ENCODE peak calls at places on chromosome 6, in six cellular contexts. One of them, this sample, is unnamed.

GRCh38 chr6:13877116-13877515 is 47.6 kb upstream of the RNF182 start:
- DNase-seq in NCI-H748 treated with DMSO at 0.1 percent for 48 hours: no peak
- DNase-seq in activated CD4-positive, alpha-beta T cell treated with anti-CD3 and anti-CD28 coated beads, Interleukin-2, amount 50 U/mL, for 1 hour: no peak
- DNase-seq in AG09319: no peak
- DNase-seq in fibroblast of the conjunctiva: no peak
- DNase-seq in A549: no peak
- DNase-seq in this sample: no peak

GRCh38 chr6:79525272-79526100 is 11.7 kb downstream of the LCA5 start:
- DNase-seq in fibroblast of the conjunctiva: no peak
- DNase-seq in AG09319: no peak
- DNase-seq in activated CD4-positive, alpha-beta T cell treated with anti-CD3 and anti-CD28 coated beads, Interleukin-2, amount 50 U/mL, for 1 hour: no peak
- DNase-seq in NCI-H748 treated with DMSO at 0.1 percent for 48 hours: no peak
- DNase-seq in A549: no peak
- DNase-seq in this sample: no peak

GRCh38 chr6:62516287-62517152 is 230.5 kb upstream of the KHDRBS2 start:
- DNase-seq in fibroblast of the conjunctiva: no peak
- DNase-seq in activated CD4-positive, alpha-beta T cell treated with anti-CD3 and anti-CD28 coated beads, Interleukin-2, amount 50 U/mL, for 1 hour: no peak
- DNase-seq in A549: no peak
- DNase-seq in NCI-H748 treated with DMSO at 0.1 percent for 48 hours: no peak
- DNase-seq in AG09319: no peak
- DNase-seq in this sample: no peak

GRCh38 chr6:114342826-114343781 is at the start of gene HS3ST5:
- DNase-seq in NCI-H748 treated with DMSO at 0.1 percent for 48 hours: peak; percentile 64
- DNase-seq in A549: peak; percentile 17
- DNase-seq in fibroblast of the conjunctiva: peak; percentile 5
- DNase-seq in activated CD4-positive, alpha-beta T cell treated with anti-CD3 and anti-CD28 coated beads, Interleukin-2, amount 50 U/mL, for 1 hour: no peak
- DNase-seq in AG09319: no peak
- DNase-seq in this sample: no peak

GRCh38 chr6:163529605-163530004 is 115.1 kb downstream of the QKI start:
- DNase-seq in A549: peak; percentile 7
- DNase-seq in activated CD4-positive, alpha-beta T cell treated with anti-CD3 and anti-CD28 coated beads, Interleukin-2, amount 50 U/mL, for 1 hour: no peak
- DNase-seq in NCI-H748 treated with DMSO at 0.1 percent for 48 hours: no peak
- DNase-seq in AG09319: peak; percentile 32
- DNase-seq in fibroblast of the conjunctiva: peak; percentile 62
- DNase-seq in this sample: no peak

GRCh38 chr6:25769983-25770382 is 15.4 kb downstream of the SLC17A4 start:
- DNase-seq in activated CD4-positive, alpha-beta T cell treated with anti-CD3 and anti-CD28 coated beads, Interleukin-2, amount 50 U/mL, for 1 hour: no peak
- DNase-seq in fibroblast of the conjunctiva: no peak
- DNase-seq in NCI-H748 treated with DMSO at 0.1 percent for 48 hours: no peak
- DNase-seq in AG09319: no peak
- DNase-seq in A549: no peak
- DNase-seq in this sample: no peak

GRCh38 chr6:120211955-120212792 is 862.6 kb upstream of the MAN1A1 start:
- DNase-seq in NCI-H748 treated with DMSO at 0.1 percent for 48 hours: no peak
- DNase-seq in AG09319: no peak
- DNase-seq in A549: no peak
- DNase-seq in fibroblast of the conjunctiva: no peak
- DNase-seq in activated CD4-positive, alpha-beta T cell treated with anti-CD3 and anti-CD28 coated beads, Interleukin-2, amount 50 U/mL, for 1 hour: no peak
- DNase-seq in this sample: no peak

GRCh38 chr6:142907017-142907470 is 37.9 kb downstream of the HIVEP2 start:
- DNase-seq in NCI-H748 treated with DMSO at 0.1 percent for 48 hours: no peak
- DNase-seq in AG09319: no peak
- DNase-seq in fibroblast of the conjunctiva: no peak
- DNase-seq in A549: no peak
- DNase-seq in activated CD4-positive, alpha-beta T cell treated with anti-CD3 and anti-CD28 coated beads, Interleukin-2, amount 50 U/mL, for 1 hour: no peak
- DNase-seq in this sample: no peak

GRCh38 chr6:5905431-5906339 is 101.0 kb downstream of the NRN1 start:
- DNase-seq in activated CD4-positive, alpha-beta T cell treated with anti-CD3 and anti-CD28 coated beads, Interleukin-2, amount 50 U/mL, for 1 hour: no peak
- DNase-seq in NCI-H748 treated with DMSO at 0.1 percent for 48 hours: no peak
- DNase-seq in fibroblast of the conjunctiva: peak; percentile 76
- DNase-seq in A549: no peak
- DNase-seq in AG09319: peak; percentile 73
- DNase-seq in this sample: no peak

GRCh38 chr6:26224940-26225847 is 138.0 kb downstream of the HFE start:
- DNase-seq in NCI-H748 treated with DMSO at 0.1 percent for 48 hours: peak; percentile 99
- DNase-seq in fibroblast of the conjunctiva: peak; percentile 96
- DNase-seq in activated CD4-positive, alpha-beta T cell treated with anti-CD3 and anti-CD28 coated beads, Interleukin-2, amount 50 U/mL, for 1 hour: no peak
- DNase-seq in A549: no peak
- DNase-seq in AG09319: no peak
- DNase-seq in this sample: no peak

GRCh38 chr6:26401987-26402658 is at the start of gene BTN3A1:
- DNase-seq in activated CD4-positive, alpha-beta T cell treated with anti-CD3 and anti-CD28 coated beads, Interleukin-2, amount 50 U/mL, for 1 hour: peak; percentile 45
- DNase-seq in NCI-H748 treated with DMSO at 0.1 percent for 48 hours: peak; percentile 81
- DNase-seq in A549: peak; percentile 66
- DNase-seq in fibroblast of the conjunctiva: peak; percentile 42
- DNase-seq in AG09319: peak; percentile 22
- DNase-seq in this sample: no peak

GRCh38 chr6:11198663-11199603 is 33.5 kb downstream of the NEDD9 start:
- DNase-seq in activated CD4-positive, alpha-beta T cell treated with anti-CD3 and anti-CD28 coated beads, Interleukin-2, amount 50 U/mL, for 1 hour: peak; percentile 9
- DNase-seq in NCI-H748 treated with DMSO at 0.1 percent for 48 hours: no peak
- DNase-seq in AG09319: no peak
- DNase-seq in A549: no peak
- DNase-seq in fibroblast of the conjunctiva: no peak
- DNase-seq in this sample: no peak